ENCODE peak calls at places on chromosome 14, in seven cellular contexts. K is HCT116, I is GM23338, Y is sigmoid colon, X is prostate gland, T is SK-N-SH, F is transverse colon. Z is an unnamed sample.

GRCh38 chr14:22819191-22819988 is 4.2 kb upstream of the SLC7A7 start:
- DNase-seq in X (no peak), K (no peak), F (peak), Y (peak), I (peak), T (no peak), Z (no peak)

GRCh38 chr14:37864128-37864527 is 268.7 kb downstream of the TTC6 start:
- DNase-seq in T (no peak), K (no peak), F (no peak), I (no peak), Y (no peak), X (no peak), Z (no peak)

GRCh38 chr14:36227802-36228201 is 51.3 kb upstream of the PTCSC3 start:
- DNase-seq in I (no peak), T (no peak), K (no peak), Y (no peak), X (no peak), F (peak), Z (no peak)

GRCh38 chr14:34122081-34122480 is 171.2 kb upstream of the EGLN3 start:
- DNase-seq in Y (no peak), I (no peak), F (no peak), T (no peak), X (no peak), K (no peak), Z (no peak)

GRCh38 chr14:84087986-84088531 is 1441.9 kb upstream of the FLRT2 start:
- DNase-seq in T (no peak), X (no peak), K (no peak), F (no peak), I (no peak), Y (no peak), Z (peak)

GRCh38 chr14:90645842-90646443 is 170.3 kb downstream of the TTC7B start:
- DNase-seq in F (no peak), I (peak), X (no peak), T (no peak), K (peak), Y (no peak), Z (no peak)

GRCh38 chr14:65206448-65207096 is 104.3 kb upstream of the MAX start:
- DNase-seq in Y (no peak), K (no peak), I (no peak), F (no peak), X (no peak), T (no peak), Z (no peak)

GRCh38 chr14:93040443-93040842 is 75.3 kb downstream of the ITPK1 start:
- DNase-seq in I (no peak), K (no peak), F (peak), Y (no peak), X (no peak), T (no peak), Z (no peak)

GRCh38 chr14:52032196-52032865 is 36.5 kb downstream of the NID2 start:
- DNase-seq in F (no peak), Y (no peak), K (no peak), X (no peak), T (no peak), I (no peak), Z (no peak)

GRCh38 chr14:97380539-97380941 is 583.4 kb downstream of the VRK1 start:
- DNase-seq in K (peak), Y (no peak), F (no peak), T (no peak), I (no peak), X (no peak), Z (no peak)

GRCh38 chr14:98731701-98732100 is 540.3 kb downstream of the BCL11B start:
- DNase-seq in K (no peak), X (no peak), T (no peak), I (no peak), F (no peak), Y (no peak), Z (no peak)

GRCh38 chr14:81348086-81348485 is 52.0 kb downstream of the STON2 start:
- DNase-seq in X (no peak), T (no peak), I (no peak), F (no peak), K (no peak), Y (no peak), Z (no peak)

GRCh38 chr14:51682411-51682810 is 30.7 kb downstream of the FRMD6 start:
- DNase-seq in F (no peak), T (no peak), I (no peak), Y (no peak), X (no peak), K (no peak), Z (no peak)

GRCh38 chr14:104385189-104386135 is 194.1 kb upstream of the C14orf180 start:
- DNase-seq in X (no peak), T (no peak), K (no peak), Y (peak), I (no peak), F (peak), Z (no peak)

GRCh38 chr14:24081739-24082204 is 10.4 kb downstream of the CPNE6 start:
- DNase-seq in T (no peak), K (no peak), I (no peak), X (no peak), F (no peak), Y (no peak), Z (no peak)
- H3K4me3 ChIP-seq in T (no peak), K (peak), I (peak), X (peak), F (peak), Y (peak), Z (peak)

DNA sequence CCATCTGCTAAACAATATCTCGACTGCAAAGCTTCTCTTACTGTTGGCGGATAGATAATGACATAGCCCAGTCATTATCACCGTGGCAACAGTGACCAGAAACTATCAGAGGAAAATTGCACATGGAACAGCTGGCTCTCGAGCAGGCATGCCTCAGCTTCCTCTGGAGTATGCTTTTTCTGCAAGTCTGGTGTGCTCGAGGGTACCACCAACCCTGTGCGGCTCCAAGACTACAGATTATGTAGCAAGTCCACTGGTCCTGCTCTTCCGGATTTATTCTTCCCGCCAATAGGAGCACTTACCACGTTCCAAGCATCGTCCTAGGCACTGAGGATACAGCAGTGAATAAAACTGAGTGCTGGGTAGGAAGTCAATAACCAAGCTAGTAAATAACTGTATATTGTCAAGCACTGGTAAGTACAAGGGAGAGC is 1.4 kb upstream of the GLRX5 start:
- DNase-seq in T (peak), I (peak), X (no peak), F (no peak), K (no peak), Y (no peak), Z (no peak)
- TF ChIP-seq POLR2AphosphoS5 in T (no peak), I (no peak), X (no peak), F (no peak), K (no peak), Y (no peak), Z (peak)

GRCh38 chr14:63205850-63206249 is 1.6 kb downstream of the RHOJ start:
- DNase-seq in T (no peak), X (no peak), F (no peak), Y (no peak), K (no peak), I (no peak), Z (no peak)

GRCh38 chr14:63205281-63205575 is 985 bp downstream of the RHOJ start:
- DNase-seq in T (no peak), I (no peak), K (no peak), Y (no peak), F (no peak), X (no peak), Z (no peak)

GRCh38 chr14:63204407-63205280 is at the start of gene RHOJ:
- DNase-seq in Y (peak), X (no peak), T (no peak), F (peak), K (no peak), I (peak), Z (peak)

GRCh38 chr14:63203015-63203414 is 1.2 kb upstream of the RHOJ start:
- DNase-seq in Y (no peak), X (no peak), T (no peak), K (no peak), I (no peak), F (no peak), Z (no peak)

DNA sequence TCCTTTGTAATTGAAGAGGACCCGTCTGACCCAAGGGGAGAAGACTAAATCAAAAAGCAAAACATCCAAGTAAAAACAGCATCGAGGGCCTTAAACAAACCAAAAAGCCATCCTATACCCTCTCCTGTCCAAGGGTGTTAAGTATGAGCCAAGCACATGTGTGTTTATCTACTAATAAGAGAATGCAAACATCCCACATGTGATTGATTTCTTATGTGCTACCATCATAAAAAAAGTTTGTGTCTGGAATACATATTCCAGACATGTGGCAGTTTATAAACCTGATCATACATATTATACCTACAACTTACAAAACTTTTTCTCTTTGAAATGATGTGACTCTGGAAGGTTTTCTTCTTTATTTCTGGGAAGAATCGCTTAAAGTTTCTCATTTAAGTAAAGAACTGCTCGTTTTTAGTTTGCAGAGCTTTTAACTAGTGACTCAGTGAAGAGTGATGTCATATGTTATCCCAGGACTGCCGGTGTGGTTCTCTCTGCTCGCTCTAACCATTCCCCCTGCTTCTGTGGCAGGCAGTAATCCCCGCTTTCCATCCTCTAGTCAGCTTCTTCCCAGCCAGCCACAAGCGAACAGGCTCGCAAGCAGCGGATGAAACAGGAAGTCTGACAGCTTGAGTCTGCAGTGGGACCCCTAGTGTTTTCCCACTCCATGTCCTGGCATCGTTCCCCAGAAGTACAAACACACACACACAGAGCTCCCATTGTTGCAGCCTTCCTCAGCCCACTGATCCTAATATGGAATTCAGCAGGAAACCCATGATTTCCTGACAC is 431 bp upstream of the RHOJ start:
- DNase-seq in T (peak), Y (peak), X (peak), F (peak), K (no peak), I (peak), Z (peak)
- H3K4me3 ChIP-seq in T (peak), Y (peak), X (peak), F (peak), K (no peak), I (peak), Z (peak)

DNA sequence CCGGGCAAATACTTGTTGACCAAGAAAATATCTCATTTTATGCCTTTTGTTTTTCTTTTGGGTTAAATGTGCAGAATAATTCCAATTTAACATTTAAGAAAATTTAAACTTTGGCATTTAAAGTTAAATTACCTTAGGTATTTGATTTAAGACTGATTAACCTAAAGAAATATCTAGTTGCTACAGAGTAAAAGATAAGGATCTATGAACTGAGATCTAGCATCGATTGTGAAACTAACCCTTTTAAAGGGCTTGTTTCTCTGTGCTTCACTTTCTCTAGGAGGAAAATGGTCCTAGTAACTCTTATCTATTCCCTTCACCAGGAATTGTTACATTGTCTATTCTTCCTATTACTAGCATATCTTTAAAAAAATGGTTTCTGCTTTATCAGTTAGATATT is 2.6 kb upstream of the TTC8 start:
- DNase-seq in K (no peak), Y (no peak), F (no peak), T (no peak), X (no peak), I (no peak), Z (no peak)
- TF ChIP-seq POLR2AphosphoS5 in K (no peak), Y (no peak), F (no peak), T (no peak), X (no peak), I (no peak), Z (no peak)

DNA sequence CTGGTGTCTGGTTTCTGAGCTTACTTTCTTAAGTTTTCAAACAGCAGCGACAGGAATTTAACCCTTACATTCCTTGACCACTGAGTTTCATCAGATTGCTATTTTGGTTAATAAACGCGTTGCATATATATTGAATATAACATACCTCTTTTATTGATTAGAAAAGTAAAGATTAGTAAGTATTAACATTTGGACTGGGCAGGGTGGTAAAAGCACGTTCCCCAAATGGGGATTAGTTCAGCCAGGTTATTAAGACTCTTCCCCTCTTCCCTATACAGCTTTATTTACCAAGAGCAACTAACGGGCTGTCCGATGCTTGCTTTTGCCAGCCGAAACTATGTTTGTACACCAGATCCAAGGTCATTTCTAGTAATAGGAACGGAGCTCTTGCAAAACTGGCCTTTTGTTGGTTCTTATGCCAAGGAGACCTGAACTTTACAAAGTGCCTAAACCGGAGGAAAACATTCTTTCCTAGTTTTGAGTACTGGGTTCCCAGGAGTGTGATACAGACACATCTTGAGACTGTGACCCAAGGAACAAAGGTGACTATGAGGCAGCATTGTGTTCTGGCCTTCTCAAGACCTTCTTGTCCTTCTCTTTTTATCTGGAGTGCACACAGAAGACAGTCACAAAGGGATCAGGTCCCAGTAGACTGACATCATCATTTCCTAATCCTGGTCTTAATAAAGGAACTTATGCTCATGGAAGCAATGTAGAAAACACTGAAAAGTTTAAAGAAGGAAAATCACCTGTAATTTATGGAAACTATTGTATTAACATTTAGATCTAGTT is 2.6 kb downstream of the GLRX5 start:
- DNase-seq in X (no peak), Y (no peak), T (no peak), I (no peak), F (no peak), K (no peak), Z (no peak)
- H3K4me3 ChIP-seq in X (no peak), Y (no peak), T (peak), I (no peak), F (no peak), K (no peak), Z (peak)

GRCh38 chr14:49853572-49854375 is 1.2 kb upstream of the NEMF start:
- DNase-seq in F (peak), Y (peak), T (peak), X (peak), K (peak), I (peak), Z (no peak)
- TF ChIP-seq POLR2AphosphoS5 in F (no peak), Y (no peak), T (no peak), X (peak), K (peak), I (no peak), Z (no peak)

DNA sequence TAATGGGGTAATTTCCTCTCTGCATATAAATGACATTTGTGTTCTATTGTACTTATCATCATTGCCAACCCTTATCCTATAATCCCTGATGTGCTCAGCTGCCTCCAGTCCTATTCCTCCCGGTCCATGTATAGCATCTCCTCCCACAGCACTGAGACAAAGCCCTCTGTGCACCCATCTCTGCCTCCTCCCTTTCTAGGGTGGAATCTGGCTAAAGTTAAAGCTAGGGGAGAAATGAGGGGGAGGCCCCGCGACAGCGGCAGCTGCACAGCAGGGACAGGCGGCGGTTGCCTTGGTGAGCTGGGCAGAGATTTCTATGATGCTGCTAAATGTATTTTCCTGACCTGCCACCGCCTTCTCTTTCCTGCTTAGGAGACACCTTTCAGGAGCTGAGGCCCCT is 12.8 kb upstream of the ZDHHC22 start:
- DNase-seq in X (no peak), F (no peak), I (no peak), Y (no peak), K (no peak), T (no peak), Z (no peak)
- H3K4me3 ChIP-seq in X (no peak), F (no peak), I (no peak), Y (no peak), K (no peak), T (no peak), Z (no peak)

DNA sequence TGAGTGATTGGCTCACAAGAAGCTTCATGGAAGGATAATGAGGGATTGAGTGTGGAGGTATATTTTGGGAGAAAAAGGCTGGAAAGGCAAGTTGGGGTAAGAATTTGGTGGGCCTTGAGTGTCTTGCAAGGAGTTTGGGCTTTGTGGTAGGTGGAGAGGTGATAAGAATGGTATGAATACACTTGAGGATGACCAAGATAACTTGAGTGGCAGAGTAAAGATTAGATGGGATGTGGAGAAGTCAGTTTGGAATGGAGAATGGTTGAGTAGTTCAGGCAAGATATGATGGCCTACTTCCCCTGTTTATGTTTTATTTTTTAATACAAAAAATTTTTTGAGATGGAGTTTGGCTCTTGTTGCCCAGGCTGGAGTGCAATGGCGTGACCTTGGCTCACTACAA is 9.1 kb downstream of the ADCK1 start:
- DNase-seq in Y (no peak), K (no peak), X (no peak), I (no peak), F (no peak), T (no peak), Z (no peak)
- TF ChIP-seq POLR2AphosphoS5 in Y (no peak), K (no peak), X (no peak), I (no peak), F (no peak), T (no peak), Z (no peak)